ENCODE peak calls at places on chromosomes 11 and 22, in six cellular contexts. D is HCT116, E is K562, K is SK-N-SH, I is HepG2, V is H1. A is an unnamed sample.

GRCh38 chr22:33796494-33796893 is 123.8 kb downstream of the LARGE1 start:
- DNase-seq in D (no peak), E (no peak), K (no peak), I (no peak), V (no peak), A (no peak)

GRCh38 chr11:85784907-85785306 is 26.0 kb downstream of the SYTL2 start:
- DNase-seq in D (no peak), E (no peak), K (no peak), I (no peak), V (no peak), A (no peak)

GRCh38 chr11:134244593-134244992 is 8.6 kb downstream of the THYN1 start:
- DNase-seq in D (no peak), E (no peak), K (peak; percentile 59), I (peak; percentile 35), V (no peak), A (no peak)

GRCh38 chr11:63663809-63664208 is 7.4 kb downstream of the ATL3 start:
- DNase-seq in D (no peak), E (no peak), K (no peak), I (no peak), V (no peak), A (no peak)

GRCh38 chr11:60563553-60564235 is 48.5 kb downstream of the MS4A13 start:
- DNase-seq in D (no peak), E (no peak), K (no peak), I (no peak), V (peak; percentile 48), A (no peak)

GRCh38 chr11:719214-720016 is 13.4 kb downstream of the EPS8L2 start:
- DNase-seq in D (no peak), E (no peak), K (peak; percentile 38), I (no peak), V (no peak), A (no peak)

GRCh38 chr11:100068116-100068515 is 619.0 kb upstream of the ARHGAP42 start:
- DNase-seq in D (no peak), E (no peak), K (no peak), I (no peak), V (no peak), A (no peak)

GRCh38 chr11:76613901-76614300 is 56.6 kb downstream of the LRRC32 start:
- DNase-seq in D (no peak), E (no peak), K (no peak), I (no peak), V (no peak), A (no peak)

GRCh38 chr11:110134120-110134519 is 40.9 kb downstream of the ZC3H12C start:
- DNase-seq in D (no peak), E (no peak), K (no peak), I (no peak), V (no peak), A (no peak)

GRCh38 chr11:104581246-104581980 is 316.8 kb downstream of the CASP12 start:
- DNase-seq in D (no peak), E (no peak), K (no peak), I (no peak), V (no peak), A (no peak)

GRCh38 chr11:104332110-104332509 is 168.2 kb upstream of the PDGFD start:
- DNase-seq in D (peak; percentile 32), E (no peak), K (no peak), I (peak; percentile 5), V (peak; percentile 80), A (no peak)

GRCh38 chr11:111586305-111586915 is 15.8 kb upstream of the SIK2 start:
- DNase-seq in D (peak; percentile 55), E (peak; percentile 53), K (peak; percentile 27), I (peak; percentile 51), V (no peak), A (peak; percentile 42)

GRCh38 chr11:69297926-69298777 is 4.2 kb downstream of the MYEOV start:
- DNase-seq in D (peak; percentile 78), E (peak; percentile 63), K (no peak), I (peak; percentile 78), V (no peak), A (no peak)

GRCh38 chr11:121237686-121238658 is 54.6 kb upstream of the SC5D start:
- DNase-seq in D (no peak), E (no peak), K (no peak), I (no peak), V (no peak), A (no peak)

GRCh38 chr11:120306519-120307242 is 18.4 kb upstream of the TLCD5 start:
- DNase-seq in D (peak; percentile 70), E (peak; percentile 61), K (no peak), I (no peak), V (no peak), A (no peak)

GRCh38 chr22:49671331-49672012 is 156.2 kb downstream of the BRD1 start:
- DNase-seq in D (no peak), E (no peak), K (no peak), I (no peak), V (peak; percentile 48), A (no peak)

GRCh38 chr11:44453213-44453612 is 112.2 kb upstream of the CD82 start:
- DNase-seq in D (no peak), E (no peak), K (peak; percentile 76), I (no peak), V (no peak), A (no peak)

GRCh38 chr11:58391879-58392278 is 14.8 kb downstream of the OR5B3 start:
- DNase-seq in D (no peak), E (no peak), K (no peak), I (no peak), V (no peak), A (no peak)

GRCh38 chr11:110130642-110131238 is 37.5 kb downstream of the ZC3H12C start:
- DNase-seq in D (no peak), E (no peak), K (peak; percentile 49), I (no peak), V (no peak), A (no peak)

GRCh38 chr11:61056566-61056965 is 45.7 kb upstream of the CD5 start:
- DNase-seq in D (no peak), E (no peak), K (peak; percentile 69), I (no peak), V (no peak), A (no peak)

GRCh38 chr11:116073854-116074837 is 569.9 kb upstream of the CADM1 start:
- DNase-seq in D (no peak), E (no peak), K (no peak), I (no peak), V (no peak), A (no peak)

GRCh38 chr11:90243534-90243933 is 20.7 kb upstream of the CHORDC1 start:
- DNase-seq in D (no peak), E (no peak), K (no peak), I (no peak), V (no peak), A (no peak)

GRCh38 chr11:34654491-34655334 is 33.8 kb downstream of the EHF start:
- DNase-seq in D (peak; percentile 81), E (no peak), K (no peak), I (peak; percentile 99), V (no peak), A (peak; percentile 87)

GRCh38 chr11:34653031-34653430 is 32.1 kb downstream of the EHF start:
- DNase-seq in D (no peak), E (no peak), K (no peak), I (no peak), V (no peak), A (no peak)

GRCh38 chr11:34655335-34656008 is 34.6 kb downstream of the EHF start:
- DNase-seq in D (no peak), E (no peak), K (no peak), I (peak; percentile 59), V (no peak), A (no peak)

GRCh38 chr11:34652191-34652958 is 31.5 kb downstream of the EHF start:
- DNase-seq in D (no peak), E (peak; percentile 54), K (no peak), I (no peak), V (no peak), A (no peak)

GRCh38 chr11:34653851-34654490 is 33.1 kb downstream of the EHF start:
- DNase-seq in D (peak; percentile 93), E (peak; percentile 24), K (no peak), I (peak; percentile 92), V (no peak), A (peak; percentile 82)
- H3K27ac ChIP-seq in D (peak overlapping the region; percentile 50), E (no peak overlapping the region), K (no peak overlapping the region), I (peak overlapping the region; percentile 100), V (no peak overlapping the region), A (peak overlapping the region; percentile 77)

GRCh38 chr11:65593518-65594414 is 1.8 kb downstream of the KCNK7 start:
- DNase-seq in D (no peak), E (peak; percentile 67), K (peak; percentile 84), I (no peak), V (no peak), A (no peak)
- TF ChIP-seq SIN3A in D (no peak), E (no peak), K (no peak), I (no peak), V (no peak), A (no peak)

GRCh38 chr11:101617735-101618332 is 34.0 kb upstream of the TRPC6 start:
- DNase-seq in D (no peak), E (no peak), K (no peak), I (no peak), V (peak; percentile 52), A (no peak)

GRCh38 chr11:101618691-101619090 is 34.9 kb upstream of the TRPC6 start:
- DNase-seq in D (no peak), E (no peak), K (no peak), I (no peak), V (no peak), A (no peak)

GRCh38 chr11:101620026-101620425 is 36.2 kb upstream of the TRPC6 start:
- DNase-seq in D (no peak), E (no peak), K (no peak), I (no peak), V (no peak), A (no peak)
- TF ChIP-seq CTCF in D (no peak), E (no peak), K (no peak), I (no peak), V (peak; percentile 15), A (no peak)

GRCh38 chr22:46586531-46587011 is 33.6 kb upstream of the GRAMD4 start:
- DNase-seq in D (no peak), E (no peak), K (no peak), I (no peak), V (no peak), A (no peak)
- H3K27ac ChIP-seq in D (no peak overlapping the region), E (no peak overlapping the region), K (no peak overlapping the region), I (no peak overlapping the region), V (no peak overlapping the region), A (no peak overlapping the region)

GRCh38 chr11:123478352-123478986 is 48.4 kb downstream of the GRAMD1B start:
- DNase-seq in D (peak; percentile 77), E (peak; percentile 61), K (peak; percentile 76), I (peak; percentile 64), V (no peak), A (peak; percentile 61)
- TF ChIP-seq SIN3A in D (no peak), E (no peak), K (no peak), I (no peak), V (no peak), A (no peak)

GRCh38 chr11:17719028-17719939 is at the start of gene MYOD1:
- DNase-seq in D (no peak), E (no peak), K (peak; percentile 70), I (no peak), V (peak; percentile 68), A (no peak)

GRCh38 chr11:17720796-17721171 is 1.4 kb downstream of the MYOD1 start:
- DNase-seq in D (no peak), E (no peak), K (peak; percentile 65), I (no peak), V (peak; percentile 66), A (no peak)

GRCh38 chr11:17718510-17718962 is 835 bp upstream of the MYOD1 start:
- DNase-seq in D (no peak), E (no peak), K (no peak), I (no peak), V (no peak), A (no peak)

GRCh38 chr11:17721242-17721999 is 2.0 kb downstream of the MYOD1 start:
- DNase-seq in D (no peak), E (no peak), K (peak; percentile 62), I (no peak), V (no peak), A (no peak)

GRCh38 chr11:17719940-17720795 is 797 bp downstream of the MYOD1 start:
- DNase-seq in D (no peak), E (no peak), K (peak; percentile 83), I (no peak), V (peak; percentile 81), A (no peak)
- TF ChIP-seq CTCF in D (peak; percentile 29), E (no peak), K (peak; percentile 27), I (peak; percentile 43), V (peak; percentile 46), A (peak; percentile 62)

A was measured in Panc1.